ENCODE peak calls at places on chromosomes 1 and 21, in six cellular contexts. W, A, S, V, X and D are unnamed samples.

GRCh38 chr1:70025052-70025451 is 180.3 kb downstream of the LRRC40 start:
- DNase-seq in W (no peak), A (no peak), S (no peak), V (no peak), X (no peak), D (no peak)

GRCh38 chr1:89005286-89006151 is 13.1 kb upstream of the KYAT3 start:
- DNase-seq in W (no peak), A (no peak), S (no peak), V (peak; percentile 32), X (no peak), D (no peak)

GRCh38 chr1:21814241-21814918 is 2.3 kb downstream of the LDLRAD2 start:
- DNase-seq in W (no peak), A (no peak), S (no peak), V (peak; percentile 51), X (no peak), D (no peak)

GRCh38 chr1:180150982-180151381 is 3.7 kb upstream of the QSOX1 start:
- DNase-seq in W (no peak), A (no peak), S (no peak), V (no peak), X (no peak), D (no peak)

GRCh38 chr1:203089651-203090045 is 3.8 kb upstream of the MYOG start:
- DNase-seq in W (no peak), A (no peak), S (no peak), V (no peak), X (no peak), D (no peak)

GRCh38 chr1:23638188-23638619 is 53.4 kb upstream of the RPL11 start:
- DNase-seq in W (no peak), A (no peak), S (peak; percentile 61), V (no peak), X (no peak), D (no peak)

GRCh38 chr1:240607006-240607405 is 4.9 kb downstream of the GREM2 start:
- DNase-seq in W (no peak), A (no peak), S (no peak), V (no peak), X (no peak), D (no peak)

GRCh38 chr21:17829472-17829871 is 10.3 kb upstream of the C21orf91 start:
- DNase-seq in W (no peak), A (no peak), S (no peak), V (no peak), X (peak; percentile 52), D (peak; percentile 3)

GRCh38 chr1:145926706-145927072 is 595 bp downstream of the RBM8A start:
- DNase-seq in W (no peak), A (no peak), S (no peak), V (no peak), X (no peak), D (no peak)

GRCh38 chr1:27607239-27607804 is 3.4 kb upstream of the AHDC1 start:
- DNase-seq in W (no peak), A (no peak), S (no peak), V (no peak), X (no peak), D (no peak)

GRCh38 chr1:85171721-85172120 is 29.1 kb downstream of the SYDE2 start:
- DNase-seq in W (no peak), A (no peak), S (no peak), V (no peak), X (no peak), D (no peak)

GRCh38 chr1:232344791-232345399 is 285.0 kb downstream of the SIPA1L2 start:
- DNase-seq in W (no peak), A (no peak), S (no peak), V (no peak), X (peak; percentile 81), D (peak; percentile 61)

GRCh38 chr1:182392045-182393028 is 747 bp upstream of the GLUL start:
- DNase-seq in W (no peak), A (no peak), S (peak; percentile 68), V (no peak), X (no peak), D (no peak)

GRCh38 chr1:234235373-234235772 is 137.9 kb upstream of the COA6 start:
- DNase-seq in W (no peak), A (no peak), S (no peak), V (no peak), X (no peak), D (no peak)

GRCh38 chr1:202964755-202965440 is 2.2 kb downstream of the CYB5R1 start:
- DNase-seq in W (no peak), A (no peak), S (no peak), V (no peak), X (peak; percentile 94), D (peak; percentile 91)

GRCh38 chr1:227764019-227764391 is 28.8 kb downstream of the SNAP47 start:
- DNase-seq in W (no peak), A (no peak), S (no peak), V (no peak), X (peak; percentile 57), D (peak; percentile 78)

GRCh38 chr1:235783148-235783776 is 83.4 kb downstream of the LYST start:
- DNase-seq in W (no peak), A (peak; percentile 47), S (no peak), V (no peak), X (peak; percentile 61), D (peak; percentile 44)

GRCh38 chr1:80384037-80384830 is 1377.7 kb upstream of the ADGRL4 start:
- DNase-seq in W (no peak), A (no peak), S (no peak), V (no peak), X (peak; percentile 77), D (peak; percentile 68)

GRCh38 chr1:110310300-110310699 is 28.9 kb upstream of the RBM15 start:
- DNase-seq in W (no peak), A (no peak), S (no peak), V (no peak), X (no peak), D (no peak)

GRCh38 chr1:26768755-26769154 is 19.0 kb upstream of the PIGV start:
- DNase-seq in W (no peak), A (peak; percentile 44), S (no peak), V (no peak), X (no peak), D (peak; percentile 41)

GRCh38 chr1:218735436-218735835 is 390.3 kb downstream of the TGFB2 start:
- DNase-seq in W (no peak), A (peak; percentile 82), S (no peak), V (no peak), X (peak; percentile 23), D (no peak)

GRCh38 chr1:197423006-197423405 is 155.0 kb downstream of the CRB1 start:
- DNase-seq in W (no peak), A (peak; percentile 37), S (no peak), V (no peak), X (no peak), D (no peak)

GRCh38 chr1:192771341-192771740 is 37.5 kb upstream of the RGS2 start:
- DNase-seq in W (no peak), A (no peak), S (no peak), V (no peak), X (no peak), D (no peak)

DNA sequence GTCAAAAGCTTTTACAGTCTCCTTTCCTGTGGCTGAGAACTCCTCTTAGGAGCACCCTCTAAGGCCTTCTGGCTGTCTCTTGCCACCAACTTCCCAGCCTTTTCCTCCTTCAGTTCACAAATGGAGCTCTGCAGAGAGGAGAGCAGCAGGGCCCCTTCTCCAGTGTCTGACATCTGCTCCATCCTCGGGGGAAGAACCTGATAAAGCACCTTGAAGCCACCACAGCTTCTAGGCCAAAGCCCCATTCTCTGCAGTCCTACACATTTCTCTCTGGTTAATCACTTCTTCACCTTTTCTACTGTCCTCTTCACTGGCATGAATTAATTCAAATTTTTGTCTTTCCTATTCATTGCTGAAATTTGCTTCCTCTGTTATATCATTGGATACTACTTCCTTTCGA is 378.1 kb upstream of the POU3F1 start:
- DNase-seq in W (no peak), A (no peak), S (no peak), V (no peak), X (no peak), D (no peak)
- H3K4me3 ChIP-seq in W (no peak overlapping the region), A (no peak overlapping the region), S (no peak overlapping the region), V (no peak overlapping the region), X (no peak overlapping the region), D (no peak overlapping the region)

GRCh38 chr1:38014171-38014570 is 1.6 kb downstream of the UTP11 start:
- DNase-seq in W (no peak), A (no peak), S (no peak), V (no peak), X (no peak), D (no peak)
- TF ChIP-seq CTCF in W (no peak), A (peak; percentile 21), S (no peak), V (no peak), X (no peak), D (peak; percentile 5)

GRCh38 chr1:154869351-154870116 is 547 bp downstream of the KCNN3 start:
- DNase-seq in W (no peak), A (no peak), S (no peak), V (no peak), X (no peak), D (peak; percentile 30)
- H3K4me3 ChIP-seq in W (peak overlapping the region; percentile 2), A (peak overlapping the region; percentile 27), S (peak overlapping the region; percentile 42), V (no peak overlapping the region), X (no peak overlapping the region), D (no peak overlapping the region)

GRCh38 chr1:206914138-206914537 is 7.6 kb downstream of the FCMR start:
- DNase-seq in W (no peak), A (no peak), S (no peak), V (no peak), X (no peak), D (no peak)

GRCh38 chr1:206909883-206910318 is 11.8 kb downstream of the FCMR start:
- DNase-seq in W (no peak), A (no peak), S (no peak), V (no peak), X (no peak), D (no peak)

GRCh38 chr1:206911064-206911663 is 10.6 kb downstream of the FCMR start:
- DNase-seq in W (no peak), A (peak; percentile 65), S (peak; percentile 38), V (no peak), X (peak; percentile 75), D (peak; percentile 77)

GRCh38 chr1:206915085-206915735 is 6.5 kb downstream of the FCMR start:
- DNase-seq in W (no peak), A (no peak), S (no peak), V (no peak), X (no peak), D (no peak)

GRCh38 chr1:206912445-206913095 is 9.2 kb downstream of the FCMR start:
- DNase-seq in W (peak; percentile 13), A (peak; percentile 63), S (peak; percentile 74), V (peak; percentile 60), X (peak; percentile 75), D (peak; percentile 76)
- TF ChIP-seq CTCF in W (peak; percentile 90), A (peak; percentile 75), S (peak; percentile 84), V (peak; percentile 72), X (peak; percentile 73), D (peak; percentile 86)

GRCh38 chr1:53594391-53595180 is 135.4 kb downstream of the DMRTB1 start:
- DNase-seq in W (no peak), A (no peak), S (no peak), V (no peak), X (no peak), D (no peak)
- H3K4me3 ChIP-seq in W (no peak overlapping the region), A (no peak overlapping the region), S (no peak overlapping the region), V (no peak overlapping the region), X (no peak overlapping the region), D (no peak overlapping the region)